ENCODE peak calls at places on chromosomes 2 and 18, in four cellular contexts. L is IMR-90, W is mesendoderm, G is H1. T is an unnamed sample.

GRCh38 chr2:239238381-239238780 is 162.4 kb downstream of the HDAC4 start:
- DNase-seq in L (no peak), W (no peak), G (no peak), T (no peak)

GRCh38 chr18:33577688-33578370 is at the start of gene ASXL3:
- DNase-seq in L (no peak), W (peak; percentile 16), G (no peak), T (peak; percentile 40)

GRCh38 chr2:168006538-168006937 is 240.9 kb downstream of the STK39 start:
- DNase-seq in L (no peak), W (no peak), G (no peak), T (no peak)

GRCh38 chr2:200354823-200355751 is 48.6 kb downstream of the SPATS2L start:
- DNase-seq in L (no peak), W (peak; percentile 63), G (no peak), T (no peak)

GRCh38 chr2:100757621-100758394 is 62.1 kb upstream of the NPAS2 start:
- DNase-seq in L (peak; percentile 98), W (peak; percentile 29), G (no peak), T (no peak)

GRCh38 chr2:231257763-231258162 is 59.3 kb downstream of the ARMC9 start:
- DNase-seq in L (no peak), W (no peak), G (no peak), T (no peak)

GRCh38 chr2:28661589-28662001 is 90.0 kb upstream of the PPP1CB start:
- DNase-seq in L (peak; percentile 88), W (no peak), G (no peak), T (no peak)

GRCh38 chr2:125615438-125615837 is 1040.5 kb upstream of the GYPC start:
- DNase-seq in L (no peak), W (no peak), G (no peak), T (no peak)

GRCh38 chr18:49646864-49647263 is 85.0 kb downstream of the LIPG start:
- DNase-seq in L (no peak), W (no peak), G (no peak), T (no peak)

DNA sequence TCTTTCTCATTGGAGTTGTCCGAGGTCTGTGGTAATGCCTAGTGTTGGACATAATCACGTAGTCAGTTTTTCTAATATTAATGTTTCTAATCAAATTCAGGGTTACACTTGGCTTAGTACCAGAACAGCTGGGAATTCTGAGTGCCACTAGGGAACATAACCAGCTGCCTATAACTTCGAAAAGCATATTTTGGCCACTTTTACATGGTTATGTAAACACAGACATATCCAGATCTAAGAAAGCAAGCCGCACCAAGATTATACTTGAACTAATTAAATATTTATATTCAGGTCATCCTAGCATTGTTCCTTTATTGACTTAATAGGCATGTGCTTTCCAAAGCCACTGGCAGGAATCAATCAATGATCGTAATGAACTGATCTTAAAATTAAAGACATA is 91.0 kb upstream of the ARHGAP28 start:
- DNase-seq in L (no peak), W (no peak), G (no peak), T (no peak)
- H3K56ac ChIP-seq in L (no peak overlapping the region), W (no peak overlapping the region), G (no peak overlapping the region), T (no peak overlapping the region)

DNA sequence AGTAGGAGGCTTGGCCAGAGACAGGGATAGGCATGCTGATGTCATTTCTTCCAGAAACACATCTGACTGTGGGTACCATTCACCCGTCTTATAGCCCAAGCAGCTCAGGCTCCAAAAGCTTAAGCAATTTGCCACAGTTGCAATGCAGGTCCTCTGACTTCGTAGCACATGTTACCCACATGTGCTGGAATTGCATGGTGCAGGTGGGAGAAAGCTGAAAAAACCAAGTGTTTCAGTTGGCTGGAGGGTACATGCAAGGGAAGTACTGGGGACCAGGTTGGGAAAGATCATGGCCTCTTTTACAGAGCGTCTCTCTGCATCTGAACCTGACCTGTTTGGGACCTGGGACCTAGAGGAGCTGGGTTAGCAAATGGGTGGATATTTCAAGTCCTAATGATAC is 45.9 kb upstream of the TTC39C start:
- DNase-seq in L (no peak), W (no peak), G (no peak), T (no peak)
- H3K56ac ChIP-seq in L (no peak overlapping the region), W (no peak overlapping the region), G (no peak overlapping the region), T (no peak overlapping the region)

GRCh38 chr2:20330202-20330601 is 20.4 kb downstream of the PUM2 start:
- DNase-seq in L (no peak), W (no peak), G (no peak), T (no peak)
- H3K56ac ChIP-seq in L (no peak overlapping the region), W (no peak overlapping the region), G (no peak overlapping the region), T (no peak overlapping the region)

GRCh38 chr2:129320288-129320687 is 659.2 kb upstream of the RAB6C start:
- DNase-seq in L (no peak), W (no peak), G (no peak), T (no peak)

GRCh38 chr2:129324349-129324748 is 655.1 kb upstream of the RAB6C start:
- DNase-seq in L (no peak), W (no peak), G (no peak), T (no peak)

GRCh38 chr2:129314120-129314519 is 665.3 kb upstream of the RAB6C start:
- DNase-seq in L (no peak), W (no peak), G (no peak), T (no peak)

GRCh38 chr2:129318581-129319421 is 660.7 kb upstream of the RAB6C start:
- DNase-seq in L (no peak), W (no peak), G (no peak), T (peak; percentile 73)

DNA sequence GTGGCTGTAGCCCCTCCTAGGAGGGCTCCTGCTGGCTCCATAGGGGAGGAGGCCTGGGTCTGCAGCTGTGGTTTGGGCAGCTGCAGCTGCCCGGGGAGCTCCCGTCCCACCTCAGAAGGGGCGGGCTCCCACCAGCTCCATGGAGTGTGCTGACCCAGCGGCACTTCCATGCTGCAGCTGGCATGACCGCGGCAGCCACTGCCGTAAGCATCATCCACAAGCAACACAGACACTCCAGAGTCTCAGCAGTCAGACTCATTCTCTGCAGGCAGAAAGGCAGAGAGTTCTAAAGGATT is 660.1 kb upstream of the RAB6C start:
- DNase-seq in L (no peak), W (no peak), G (no peak), T (no peak)
- H3K56ac ChIP-seq in L (no peak overlapping the region), W (no peak overlapping the region), G (no peak overlapping the region), T (no peak overlapping the region)

DNA sequence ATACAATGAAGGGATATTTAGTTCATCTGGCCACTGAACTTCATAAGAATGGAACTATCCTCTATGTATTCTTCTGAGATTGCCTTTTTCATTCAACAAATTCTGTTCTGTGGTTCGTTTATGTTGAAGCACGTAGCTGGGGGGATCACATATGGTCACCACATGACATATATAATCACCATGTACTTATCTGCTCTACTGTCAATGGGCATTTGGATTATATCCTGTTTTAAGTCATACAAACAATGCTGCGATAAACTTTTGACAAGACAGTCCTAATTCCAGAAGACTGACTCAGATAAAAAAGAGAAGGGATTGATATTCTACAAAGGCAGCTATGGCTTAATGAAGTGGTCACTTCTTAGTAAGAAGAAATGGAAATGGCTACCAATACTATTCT is 116.0 kb upstream of the CCDC195 start:
- DNase-seq in L (peak; percentile 65), W (no peak), G (no peak), T (no peak)
- H3K56ac ChIP-seq in L (no peak overlapping the region), W (no peak overlapping the region), G (no peak overlapping the region), T (no peak overlapping the region)

GRCh38 chr18:35176925-35177324 is 63.9 kb upstream of the ZNF397 start:
- DNase-seq in L (no peak), W (no peak), G (no peak), T (no peak)

GRCh38 chr18:35172009-35172408 is 68.8 kb upstream of the ZNF397 start:
- DNase-seq in L (no peak), W (no peak), G (no peak), T (no peak)

GRCh38 chr18:35174093-35174731 is 66.6 kb upstream of the ZNF397 start:
- DNase-seq in L (no peak), W (peak; percentile 29), G (no peak), T (no peak)

GRCh38 chr18:35172451-35173035 is 68.3 kb upstream of the ZNF397 start:
- DNase-seq in L (no peak), W (no peak), G (no peak), T (no peak)

GRCh38 chr18:35171315-35171987 is 69.4 kb upstream of the ZNF397 start:
- DNase-seq in L (no peak), W (no peak), G (no peak), T (no peak)
- H3K56ac ChIP-seq in L (no peak overlapping the region), W (no peak overlapping the region), G (no peak overlapping the region), T (no peak overlapping the region)

GRCh38 chr2:197273485-197273884 is 37.1 kb downstream of the ANKRD44 start:
- DNase-seq in L (no peak), W (no peak), G (no peak), T (no peak)
- H3K56ac ChIP-seq in L (no peak overlapping the region), W (no peak overlapping the region), G (no peak overlapping the region), T (no peak overlapping the region)

GRCh38 chr2:44131177-44131576 is 37.5 kb upstream of the PPM1B start:
- DNase-seq in L (no peak), W (peak; percentile 71), G (no peak), T (no peak)
- H3K56ac ChIP-seq in L (no peak overlapping the region), W (no peak overlapping the region), G (no peak overlapping the region), T (no peak overlapping the region)

GRCh38 chr2:167001165-167001564 is 112.9 kb downstream of the XIRP2 start:
- DNase-seq in L (no peak), W (no peak), G (no peak), T (no peak)
- H3K56ac ChIP-seq in L (no peak overlapping the region), W (no peak overlapping the region), G (no peak overlapping the region), T (no peak overlapping the region)

GRCh38 chr2:181083140-181083539 is 102.7 kb downstream of the UBE2E3 start:
- DNase-seq in L (no peak), W (no peak), G (no peak), T (no peak)
- H3K56ac ChIP-seq in L (no peak overlapping the region), W (no peak overlapping the region), G (no peak overlapping the region), T (no peak overlapping the region)